ENCODE peak calls at places on chromosomes 3 and 15, in four cellular contexts. O, L, M and X are unnamed samples.

GRCh38 chr15:44489464-44489863 is 47.5 kb upstream of the EIF3J start:
- DNase-seq in O (no peak), L (no peak), M (no peak), X (no peak)

GRCh38 chr3:197367081-197367780 is 68.8 kb upstream of the DLG1 start:
- DNase-seq in O (no peak), L (peak; percentile 97), M (peak; percentile 90), X (no peak)

GRCh38 chr3:153295906-153296305 is 133.9 kb downstream of the RAP2B start:
- DNase-seq in O (no peak), L (no peak), M (no peak), X (no peak)

GRCh38 chr15:34436956-34437442 is 609 bp downstream of the GOLGA8A start:
- DNase-seq in O (peak; percentile 57), L (peak; percentile 52), M (peak; percentile 55), X (peak; percentile 41)

GRCh38 chr15:61051570-61052031 is 177.5 kb downstream of the RORA start:
- DNase-seq in O (peak; percentile 21), L (peak; percentile 93), M (no peak), X (no peak)

GRCh38 chr15:31776039-31776438 is 254.3 kb upstream of the CHRNA7 start:
- DNase-seq in O (no peak), L (no peak), M (no peak), X (no peak)

GRCh38 chr15:33218071-33218491 is 23.6 kb upstream of the FMN1 start:
- DNase-seq in O (no peak), L (no peak), M (no peak), X (no peak)

GRCh38 chr3:106401666-106402319 is 533.0 kb upstream of the CBLB start:
- DNase-seq in O (no peak), L (no peak), M (no peak), X (no peak)

GRCh38 chr15:56741541-56741940 is 8.2 kb upstream of the ZNF280D start:
- DNase-seq in O (no peak), L (no peak), M (no peak), X (no peak)

GRCh38 chr3:39208463-39209055 is 16.2 kb upstream of the XIRP1 start:
- DNase-seq in O (peak; percentile 67), L (peak; percentile 42), M (peak; percentile 53), X (no peak)

GRCh38 chr3:143832433-143832832 is 15.8 kb downstream of the SLC9A9 start:
- DNase-seq in O (no peak), L (no peak), M (no peak), X (no peak)

GRCh38 chr15:55348281-55348778 is 29.3 kb downstream of the PIGB start:
- DNase-seq in O (no peak), L (no peak), M (no peak), X (no peak)

GRCh38 chr15:63880019-63880418 is 46.3 kb upstream of the HERC1 start:
- DNase-seq in O (no peak), L (no peak), M (no peak), X (no peak)

GRCh38 chr15:39682366-39682765 is 100.3 kb downstream of the FSIP1 start:
- DNase-seq in O (no peak), L (no peak), M (no peak), X (no peak)

GRCh38 chr3:4866841-4867240 is 112.4 kb upstream of the BHLHE40 start:
- DNase-seq in O (no peak), L (no peak), M (no peak), X (no peak)

GRCh38 chr15:71224024-71224423 is 108.8 kb downstream of the THSD4 start:
- DNase-seq in O (no peak), L (no peak), M (no peak), X (no peak)

GRCh38 chr15:29031502-29032228 is 145.9 kb downstream of the APBA2 start:
- DNase-seq in O (no peak), L (no peak), M (no peak), X (no peak)

GRCh38 chr3:109023656-109024254 is 70.1 kb upstream of the GUCA1C start:
- DNase-seq in O (peak; percentile 44), L (peak; percentile 85), M (no peak), X (peak; percentile 0)

GRCh38 chr3:154324919-154325318 is 632 bp upstream of the DHX36 start:
- DNase-seq in O (no peak), L (peak; percentile 21), M (no peak), X (no peak)

GRCh38 chr3:46607603-46608028 is 4.7 kb upstream of the FAM240A start:
- DNase-seq in O (peak; percentile 35), L (peak; percentile 3), M (no peak), X (no peak)

GRCh38 chr15:93467327-93467726 is 378.3 kb upstream of the RGMA start:
- DNase-seq in O (no peak), L (peak; percentile 100), M (no peak), X (no peak)

GRCh38 chr15:83398591-83398990 is 48.5 kb upstream of the SH3GL3 start:
- DNase-seq in O (no peak), L (peak; percentile 93), M (no peak), X (no peak)

GRCh38 chr3:85589145-85589544 is 630.4 kb downstream of the CADM2 start:
- DNase-seq in O (no peak), L (no peak), M (no peak), X (no peak)

GRCh38 chr3:126153695-126154360 is 26.6 kb downstream of the ALDH1L1 start:
- DNase-seq in O (no peak), L (no peak), M (peak; percentile 22), X (no peak)

GRCh38 chr3:113231391-113231790 is 20.0 kb downstream of the BOC start:
- DNase-seq in O (no peak), L (no peak), M (no peak), X (no peak)

GRCh38 chr15:66565731-66566130 is at the start of gene LCTL:
- DNase-seq in O (no peak), L (no peak), M (no peak), X (no peak)

GRCh38 chr3:71064288-71064975 is 519.1 kb downstream of the FOXP1 start:
- DNase-seq in O (peak; percentile 37), L (no peak), M (peak; percentile 62), X (peak; percentile 66)

GRCh38 chr3:66228707-66229106 is 7.9 kb downstream of the SLC25A26 start:
- DNase-seq in O (no peak), L (no peak), M (no peak), X (no peak)

GRCh38 chr3:31297899-31298298 is 234.8 kb upstream of the STT3B start:
- DNase-seq in O (no peak), L (no peak), M (no peak), X (no peak)

GRCh38 chr3:28703858-28704257 is 355.2 kb upstream of the AZI2 start:
- DNase-seq in O (no peak), L (no peak), M (no peak), X (no peak)

GRCh38 chr3:9778102-9778501 is 8.4 kb upstream of the CAMK1 start:
- DNase-seq in O (no peak), L (no peak), M (no peak), X (no peak)

GRCh38 chr3:3906171-3906570 is 106.9 kb downstream of the LRRN1 start:
- DNase-seq in O (no peak), L (no peak), M (no peak), X (no peak)

GRCh38 chr15:34514251-34514760 is 69.1 kb downstream of the GOLGA8B start:
- DNase-seq in O (peak; percentile 26), L (peak; percentile 53), M (peak; percentile 59), X (no peak)

GRCh38 chr3:66536791-66537190 is 36.0 kb upstream of the LRIG1 start:
- DNase-seq in O (no peak), L (no peak), M (no peak), X (no peak)

GRCh38 chr3:46206284-46206683 is 1.8 kb downstream of the CCR1 start:
- DNase-seq in O (no peak), L (no peak), M (no peak), X (no peak)

GRCh38 chr15:39204031-39204430 is 376.8 kb upstream of the THBS1 start:
- DNase-seq in O (no peak), L (no peak), M (no peak), X (no peak)

GRCh38 chr3:47476644-47477199 is 981 bp upstream of the SCAP start:
- DNase-seq in O (no peak), L (no peak), M (no peak), X (no peak)

GRCh38 chr3:186790261-186790981 is 7.0 kb downstream of the EIF4A2 start:
- DNase-seq in O (no peak), L (peak; percentile 61), M (no peak), X (no peak)

GRCh38 chr15:31740203-31740602 is 290.1 kb upstream of the CHRNA7 start:
- DNase-seq in O (no peak), L (peak; percentile 99), M (no peak), X (no peak)